ENCODE peak calls at places on chromosomes 5 and 9, in ten cellular contexts. One of them, this sample, is unnamed.

GRCh38 chr5:19488786-19489185 is 499.2 kb downstream of the CDH18 start:
- DNase-seq in OCI-LY7: no peak
- DNase-seq in heart right ventricle: no peak
- DNase-seq in neural crest cell: no peak
- DNase-seq in WERI-Rb-1: peak; percentile 59
- DNase-seq in GM20000: no peak
- DNase-seq in DND-41: no peak
- DNase-seq in pancreas: no peak
- DNase-seq in foreskin fibroblast: no peak
- DNase-seq in GM13977: no peak
- DNase-seq in this sample: no peak

GRCh38 chr9:92983984-92984589 is 36.8 kb downstream of the FGD3 start:
- DNase-seq in OCI-LY7: peak; percentile 71
- DNase-seq in heart right ventricle: no peak
- DNase-seq in neural crest cell: peak; percentile 23
- DNase-seq in WERI-Rb-1: peak; percentile 21
- DNase-seq in GM20000: no peak
- DNase-seq in DND-41: peak; percentile 46
- DNase-seq in pancreas: no peak
- DNase-seq in foreskin fibroblast: peak; percentile 20
- DNase-seq in GM13977: no peak
- DNase-seq in this sample: no peak

GRCh38 chr9:136880651-136881050 is 5.7 kb upstream of the TRAF2 start:
- DNase-seq in OCI-LY7: no peak
- DNase-seq in heart right ventricle: no peak
- DNase-seq in neural crest cell: no peak
- DNase-seq in WERI-Rb-1: peak; percentile 65
- DNase-seq in GM20000: no peak
- DNase-seq in DND-41: no peak
- DNase-seq in pancreas: no peak
- DNase-seq in foreskin fibroblast: no peak
- DNase-seq in GM13977: peak; percentile 59
- DNase-seq in this sample: peak; percentile 65

GRCh38 chr5:34686762-34687268 is 30.7 kb downstream of the RAI14 start:
- DNase-seq in OCI-LY7: no peak
- DNase-seq in heart right ventricle: peak; percentile 83
- DNase-seq in neural crest cell: no peak
- DNase-seq in WERI-Rb-1: no peak
- DNase-seq in GM20000: no peak
- DNase-seq in DND-41: no peak
- DNase-seq in pancreas: peak; percentile 80
- DNase-seq in foreskin fibroblast: peak; percentile 64
- DNase-seq in GM13977: no peak
- DNase-seq in this sample: no peak

GRCh38 chr9:103319979-103320378 is 324.8 kb downstream of the CYLC2 start:
- DNase-seq in OCI-LY7: peak; percentile 26
- DNase-seq in heart right ventricle: no peak
- DNase-seq in neural crest cell: no peak
- DNase-seq in WERI-Rb-1: no peak
- DNase-seq in GM20000: no peak
- DNase-seq in DND-41: no peak
- DNase-seq in pancreas: no peak
- DNase-seq in foreskin fibroblast: no peak
- DNase-seq in GM13977: no peak
- DNase-seq in this sample: no peak

GRCh38 chr5:131256507-131256823 is 7.4 kb upstream of the CDC42SE2 start:
- DNase-seq in OCI-LY7: no peak
- DNase-seq in heart right ventricle: no peak
- DNase-seq in neural crest cell: no peak
- DNase-seq in WERI-Rb-1: no peak
- DNase-seq in GM20000: no peak
- DNase-seq in DND-41: no peak
- DNase-seq in pancreas: no peak
- DNase-seq in foreskin fibroblast: no peak
- DNase-seq in GM13977: no peak
- DNase-seq in this sample: no peak

GRCh38 chr5:61228691-61229280 is 66.5 kb upstream of the SMIM15 start:
- DNase-seq in OCI-LY7: no peak
- DNase-seq in heart right ventricle: no peak
- DNase-seq in neural crest cell: no peak
- DNase-seq in WERI-Rb-1: no peak
- DNase-seq in GM20000: peak; percentile 29
- DNase-seq in DND-41: no peak
- DNase-seq in pancreas: no peak
- DNase-seq in foreskin fibroblast: peak; percentile 26
- DNase-seq in GM13977: no peak
- DNase-seq in this sample: no peak

GRCh38 chr5:5181650-5182324 is 41.7 kb downstream of the ADAMTS16 start:
- DNase-seq in OCI-LY7: no peak
- DNase-seq in heart right ventricle: no peak
- DNase-seq in neural crest cell: no peak
- DNase-seq in WERI-Rb-1: no peak
- DNase-seq in GM20000: no peak
- DNase-seq in DND-41: no peak
- DNase-seq in pancreas: no peak
- DNase-seq in foreskin fibroblast: no peak
- DNase-seq in GM13977: no peak
- DNase-seq in this sample: no peak

GRCh38 chr5:93088566-93088965 is 492.5 kb downstream of the NR2F1-AS1 start:
- DNase-seq in OCI-LY7: no peak
- DNase-seq in heart right ventricle: peak; percentile 6
- DNase-seq in neural crest cell: no peak
- DNase-seq in WERI-Rb-1: no peak
- DNase-seq in GM20000: no peak
- DNase-seq in DND-41: no peak
- DNase-seq in pancreas: no peak
- DNase-seq in foreskin fibroblast: no peak
- DNase-seq in GM13977: no peak
- DNase-seq in this sample: no peak

GRCh38 chr5:13943691-13944090 is 797 bp downstream of the DNAH5 start:
- DNase-seq in OCI-LY7: no peak
- DNase-seq in heart right ventricle: no peak
- DNase-seq in neural crest cell: no peak
- DNase-seq in WERI-Rb-1: no peak
- DNase-seq in GM20000: no peak
- DNase-seq in DND-41: no peak
- DNase-seq in pancreas: no peak
- DNase-seq in foreskin fibroblast: no peak
- DNase-seq in GM13977: no peak
- DNase-seq in this sample: no peak

GRCh38 chr9:133135193-133135745 is 14.2 kb upstream of the RALGDS start:
- DNase-seq in OCI-LY7: no peak
- DNase-seq in heart right ventricle: peak; percentile 64
- DNase-seq in neural crest cell: no peak
- DNase-seq in WERI-Rb-1: no peak
- DNase-seq in GM20000: no peak
- DNase-seq in DND-41: no peak
- DNase-seq in pancreas: peak; percentile 80
- DNase-seq in foreskin fibroblast: peak; percentile 41
- DNase-seq in GM13977: no peak
- DNase-seq in this sample: no peak

GRCh38 chr9:133132174-133132573 is 11.1 kb upstream of the RALGDS start:
- DNase-seq in OCI-LY7: no peak
- DNase-seq in heart right ventricle: no peak
- DNase-seq in neural crest cell: no peak
- DNase-seq in WERI-Rb-1: no peak
- DNase-seq in GM20000: no peak
- DNase-seq in DND-41: no peak
- DNase-seq in pancreas: no peak
- DNase-seq in foreskin fibroblast: no peak
- DNase-seq in GM13977: no peak
- DNase-seq in this sample: no peak

GRCh38 chr9:133134419-133135190 is 13.6 kb upstream of the RALGDS start:
- DNase-seq in OCI-LY7: no peak
- DNase-seq in heart right ventricle: no peak
- DNase-seq in neural crest cell: no peak
- DNase-seq in WERI-Rb-1: no peak
- DNase-seq in GM20000: no peak
- DNase-seq in DND-41: no peak
- DNase-seq in pancreas: no peak
- DNase-seq in foreskin fibroblast: no peak
- DNase-seq in GM13977: no peak
- DNase-seq in this sample: no peak

GRCh38 chr9:133131506-133131905 is 10.5 kb upstream of the RALGDS start:
- DNase-seq in OCI-LY7: no peak
- DNase-seq in heart right ventricle: no peak
- DNase-seq in neural crest cell: no peak
- DNase-seq in WERI-Rb-1: no peak
- DNase-seq in GM20000: no peak
- DNase-seq in DND-41: no peak
- DNase-seq in pancreas: peak; percentile 25
- DNase-seq in foreskin fibroblast: no peak
- DNase-seq in GM13977: no peak
- DNase-seq in this sample: no peak

DNA sequence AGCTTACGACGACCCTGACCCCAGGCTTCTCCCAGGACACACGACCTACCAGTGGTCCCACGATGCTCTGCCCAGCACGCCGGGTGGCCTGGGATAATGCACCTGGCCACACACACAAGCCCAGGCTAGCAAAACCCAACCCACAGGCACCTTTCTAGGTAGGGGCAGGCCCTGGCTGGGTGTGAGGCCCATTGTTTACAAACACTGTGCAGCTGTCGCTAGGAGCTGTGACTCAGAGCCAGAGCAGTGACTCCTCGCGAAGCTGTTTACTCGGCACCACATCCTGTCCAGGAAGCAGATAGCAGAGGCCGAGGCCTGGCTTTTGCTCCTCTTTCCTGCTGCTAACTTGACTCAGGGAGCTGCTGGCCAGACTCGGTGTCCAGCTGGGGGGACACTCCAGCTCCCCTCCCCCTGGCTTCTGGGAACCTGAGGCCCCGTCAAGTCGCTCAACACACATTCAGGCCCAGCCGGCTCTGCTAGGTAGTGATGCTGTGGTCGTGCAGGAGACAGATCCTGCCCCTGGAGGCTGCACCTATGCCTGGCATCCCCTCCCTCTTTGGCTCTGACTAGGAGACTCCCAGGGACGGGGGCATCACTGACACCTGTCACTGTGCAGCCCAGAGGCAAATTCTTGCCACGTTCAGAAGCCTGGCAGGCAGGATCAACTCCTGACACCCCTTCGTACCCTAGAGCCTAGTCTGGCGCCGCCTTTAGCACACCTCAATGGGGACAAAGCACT is 12.8 kb upstream of the RALGDS start:
- DNase-seq in OCI-LY7: peak; percentile 55
- DNase-seq in heart right ventricle: peak; percentile 93
- DNase-seq in neural crest cell: no peak
- DNase-seq in WERI-Rb-1: no peak
- DNase-seq in GM20000: peak; percentile 94
- DNase-seq in DND-41: peak; percentile 55
- DNase-seq in pancreas: peak; percentile 95
- DNase-seq in foreskin fibroblast: peak; percentile 95
- DNase-seq in GM13977: peak; percentile 97
- DNase-seq in this sample: peak; percentile 93
- TF ChIP-seq CTCF in OCI-LY7: no peak
- TF ChIP-seq CTCF in heart right ventricle: no peak
- TF ChIP-seq CTCF in neural crest cell: no peak
- TF ChIP-seq CTCF in WERI-Rb-1: no peak
- TF ChIP-seq CTCF in GM20000: no peak
- TF ChIP-seq CTCF in DND-41: no peak
- TF ChIP-seq CTCF in pancreas: no peak
- TF ChIP-seq CTCF in foreskin fibroblast: no peak
- TF ChIP-seq CTCF in GM13977: no peak
- TF ChIP-seq CTCF in this sample: no peak

DNA sequence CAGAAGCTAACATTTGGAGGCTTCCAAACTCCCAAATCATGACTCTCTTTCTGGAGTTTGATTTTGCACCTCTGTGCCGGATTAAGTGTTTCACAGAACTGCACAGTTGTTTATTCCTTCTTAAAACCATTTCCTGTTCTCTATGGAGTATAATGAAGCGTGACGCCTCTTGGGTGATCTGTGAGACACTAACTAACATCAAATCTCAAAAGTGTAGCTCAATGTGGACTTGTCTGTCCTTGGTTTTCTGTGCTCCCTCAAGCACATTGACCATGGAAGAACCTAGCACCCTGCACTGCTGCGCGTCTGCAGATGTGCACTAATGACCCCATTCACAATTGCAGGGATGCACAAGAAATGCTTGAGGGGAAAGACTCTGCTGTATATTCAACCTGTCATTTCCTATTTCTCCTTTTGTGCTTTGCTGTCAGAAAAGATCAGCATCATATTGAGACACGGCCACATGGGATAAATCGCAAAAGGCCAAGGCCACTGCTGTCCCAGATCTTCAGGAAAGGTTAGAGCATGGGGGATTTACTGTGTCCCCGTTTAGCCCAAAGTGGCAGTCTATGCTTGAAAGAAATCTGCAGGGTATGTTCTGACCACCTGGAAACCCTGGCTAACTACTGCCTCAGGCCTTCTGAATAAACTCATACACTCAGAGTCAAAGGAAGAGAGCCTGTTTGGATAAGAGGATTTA is 109.7 kb downstream of the BAAT start:
- DNase-seq in OCI-LY7: no peak
- DNase-seq in heart right ventricle: no peak
- DNase-seq in neural crest cell: no peak
- DNase-seq in WERI-Rb-1: peak; percentile 87
- DNase-seq in GM20000: no peak
- DNase-seq in DND-41: no peak
- DNase-seq in pancreas: no peak
- DNase-seq in foreskin fibroblast: no peak
- DNase-seq in GM13977: no peak
- DNase-seq in this sample: no peak
- TF ChIP-seq CTCF in OCI-LY7: no peak
- TF ChIP-seq CTCF in heart right ventricle: no peak
- TF ChIP-seq CTCF in neural crest cell: no peak
- TF ChIP-seq CTCF in WERI-Rb-1: no peak
- TF ChIP-seq CTCF in GM20000: no peak
- TF ChIP-seq CTCF in DND-41: no peak
- TF ChIP-seq CTCF in pancreas: no peak
- TF ChIP-seq CTCF in foreskin fibroblast: no peak
- TF ChIP-seq CTCF in GM13977: no peak
- TF ChIP-seq CTCF in this sample: no peak

DNA sequence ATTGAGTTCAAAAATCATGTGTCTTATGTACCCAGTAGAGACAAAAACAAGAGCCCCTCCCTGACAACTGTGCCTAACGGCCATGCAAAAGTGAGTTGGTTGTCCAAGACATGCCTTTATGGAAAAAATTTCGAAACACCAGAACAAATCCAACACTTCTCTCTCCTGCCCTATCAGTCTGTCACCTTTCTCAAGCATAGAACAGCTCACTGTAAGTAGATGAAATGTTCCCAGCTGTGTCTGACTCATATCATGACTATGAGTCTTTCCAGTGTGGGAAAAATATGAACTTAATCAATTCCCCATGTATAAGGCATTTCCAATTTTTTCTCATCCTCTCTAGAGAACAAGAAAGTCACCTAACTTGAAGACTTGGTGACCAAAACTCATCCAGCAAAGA is 191.5 kb upstream of the NREP start:
- DNase-seq in OCI-LY7: no peak
- DNase-seq in heart right ventricle: no peak
- DNase-seq in neural crest cell: no peak
- DNase-seq in WERI-Rb-1: no peak
- DNase-seq in GM20000: no peak
- DNase-seq in DND-41: no peak
- DNase-seq in pancreas: no peak
- DNase-seq in foreskin fibroblast: peak; percentile 95
- DNase-seq in GM13977: no peak
- DNase-seq in this sample: no peak
- TF ChIP-seq CTCF in OCI-LY7: no peak
- TF ChIP-seq CTCF in heart right ventricle: no peak
- TF ChIP-seq CTCF in neural crest cell: no peak
- TF ChIP-seq CTCF in WERI-Rb-1: no peak
- TF ChIP-seq CTCF in GM20000: no peak
- TF ChIP-seq CTCF in DND-41: no peak
- TF ChIP-seq CTCF in pancreas: no peak
- TF ChIP-seq CTCF in foreskin fibroblast: no peak
- TF ChIP-seq CTCF in GM13977: no peak
- TF ChIP-seq CTCF in this sample: no peak

GRCh38 chr5:37840036-37840909 is at the start of gene GDNF:
- DNase-seq in OCI-LY7: no peak
- DNase-seq in heart right ventricle: no peak
- DNase-seq in neural crest cell: peak; percentile 34
- DNase-seq in WERI-Rb-1: peak; percentile 59
- DNase-seq in GM20000: peak; percentile 39
- DNase-seq in DND-41: no peak
- DNase-seq in pancreas: no peak
- DNase-seq in foreskin fibroblast: peak; percentile 86
- DNase-seq in GM13977: peak; percentile 43
- DNase-seq in this sample: peak; percentile 29
- TF ChIP-seq CTCF in OCI-LY7: no peak
- TF ChIP-seq CTCF in heart right ventricle: peak; percentile 23
- TF ChIP-seq CTCF in neural crest cell: peak; percentile 46
- TF ChIP-seq CTCF in WERI-Rb-1: peak; percentile 47
- TF ChIP-seq CTCF in GM20000: no peak
- TF ChIP-seq CTCF in DND-41: no peak
- TF ChIP-seq CTCF in pancreas: no peak
- TF ChIP-seq CTCF in foreskin fibroblast: no peak
- TF ChIP-seq CTCF in GM13977: peak; percentile 6
- TF ChIP-seq CTCF in this sample: no peak